ENCODE peak calls at places on chromosome 7, in eight cellular contexts. One of them, this sample, is unnamed.

GRCh38 chr7:84904561-84904960 is 282.3 kb downstream of the SEMA3D start:
- DNase-seq in thoracic aorta: no peak
- DNase-seq in Panc1: no peak
- DNase-seq in pancreas: no peak
- DNase-seq in neural progenitor cell: no peak
- DNase-seq in A549: no peak
- DNase-seq in testis: no peak
- DNase-seq in heart left ventricle: no peak
- DNase-seq in this sample: no peak

GRCh38 chr7:22667562-22668239 is 59.3 kb upstream of the IL6 start:
- DNase-seq in thoracic aorta: no peak
- DNase-seq in Panc1: peak; percentile 98
- DNase-seq in pancreas: no peak
- DNase-seq in neural progenitor cell: no peak
- DNase-seq in A549: peak; percentile 68
- DNase-seq in testis: no peak
- DNase-seq in heart left ventricle: no peak
- DNase-seq in this sample: no peak

GRCh38 chr7:92161271-92161670 is 17.7 kb downstream of the LRRD1 start:
- DNase-seq in thoracic aorta: no peak
- DNase-seq in Panc1: no peak
- DNase-seq in pancreas: no peak
- DNase-seq in neural progenitor cell: no peak
- DNase-seq in A549: no peak
- DNase-seq in testis: no peak
- DNase-seq in heart left ventricle: no peak
- DNase-seq in this sample: no peak

GRCh38 chr7:140060788-140061606 is 1.8 kb downstream of the PARP12 start:
- DNase-seq in thoracic aorta: no peak
- DNase-seq in Panc1: no peak
- DNase-seq in pancreas: peak; percentile 71
- DNase-seq in neural progenitor cell: no peak
- DNase-seq in A549: no peak
- DNase-seq in testis: peak; percentile 59
- DNase-seq in heart left ventricle: peak; percentile 83
- DNase-seq in this sample: no peak

GRCh38 chr7:143934526-143935340 is at the start of gene OR2F2:
- DNase-seq in thoracic aorta: no peak
- DNase-seq in Panc1: no peak
- DNase-seq in pancreas: no peak
- DNase-seq in neural progenitor cell: no peak
- DNase-seq in A549: no peak
- DNase-seq in testis: no peak
- DNase-seq in heart left ventricle: no peak
- DNase-seq in this sample: no peak

GRCh38 chr7:138663741-138664710 is 37.1 kb downstream of the SVOPL start:
- DNase-seq in thoracic aorta: no peak
- DNase-seq in Panc1: no peak
- DNase-seq in pancreas: no peak
- DNase-seq in neural progenitor cell: peak; percentile 76
- DNase-seq in A549: no peak
- DNase-seq in testis: no peak
- DNase-seq in heart left ventricle: no peak
- DNase-seq in this sample: no peak

GRCh38 chr7:130912910-130913720 is 179.1 kb upstream of the KLF14 start:
- DNase-seq in thoracic aorta: peak; percentile 80
- DNase-seq in Panc1: peak; percentile 100
- DNase-seq in pancreas: no peak
- DNase-seq in neural progenitor cell: peak; percentile 41
- DNase-seq in A549: peak; percentile 91
- DNase-seq in testis: no peak
- DNase-seq in heart left ventricle: peak; percentile 53
- DNase-seq in this sample: peak; percentile 57

GRCh38 chr7:93622036-93622714 is 47.7 kb upstream of the CALCR start:
- DNase-seq in thoracic aorta: no peak
- DNase-seq in Panc1: no peak
- DNase-seq in pancreas: no peak
- DNase-seq in neural progenitor cell: peak; percentile 57
- DNase-seq in A549: peak; percentile 66
- DNase-seq in testis: peak; percentile 16
- DNase-seq in heart left ventricle: no peak
- DNase-seq in this sample: no peak

GRCh38 chr7:10677211-10677610 is 296.5 kb upstream of the PHF14 start:
- DNase-seq in thoracic aorta: no peak
- DNase-seq in Panc1: no peak
- DNase-seq in pancreas: no peak
- DNase-seq in neural progenitor cell: no peak
- DNase-seq in A549: no peak
- DNase-seq in testis: no peak
- DNase-seq in heart left ventricle: no peak
- DNase-seq in this sample: no peak

GRCh38 chr7:135759537-135759936 is 10.9 kb upstream of the FAM180A start:
- DNase-seq in thoracic aorta: no peak
- DNase-seq in Panc1: no peak
- DNase-seq in pancreas: no peak
- DNase-seq in neural progenitor cell: no peak
- DNase-seq in A549: no peak
- DNase-seq in testis: no peak
- DNase-seq in heart left ventricle: no peak
- DNase-seq in this sample: no peak

GRCh38 chr7:22758576-22758975 is 31.6 kb downstream of the IL6 start:
- DNase-seq in thoracic aorta: no peak
- DNase-seq in Panc1: no peak
- DNase-seq in pancreas: no peak
- DNase-seq in neural progenitor cell: no peak
- DNase-seq in A549: no peak
- DNase-seq in testis: no peak
- DNase-seq in heart left ventricle: no peak
- DNase-seq in this sample: no peak

GRCh38 chr7:50667338-50667737 is 102.1 kb upstream of the DDC start:
- DNase-seq in thoracic aorta: no peak
- DNase-seq in Panc1: no peak
- DNase-seq in pancreas: peak; percentile 75
- DNase-seq in neural progenitor cell: no peak
- DNase-seq in A549: no peak
- DNase-seq in testis: no peak
- DNase-seq in heart left ventricle: no peak
- DNase-seq in this sample: no peak

GRCh38 chr7:153835104-153835503 is 217.1 kb upstream of the DPP6 start:
- DNase-seq in thoracic aorta: no peak
- DNase-seq in Panc1: no peak
- DNase-seq in pancreas: no peak
- DNase-seq in neural progenitor cell: no peak
- DNase-seq in A549: no peak
- DNase-seq in testis: no peak
- DNase-seq in heart left ventricle: no peak
- DNase-seq in this sample: no peak
- H3K4me3 ChIP-seq in thoracic aorta: no peak overlapping the region
- H3K4me3 ChIP-seq in Panc1: no peak overlapping the region
- H3K4me3 ChIP-seq in pancreas: no peak overlapping the region
- H3K4me3 ChIP-seq in neural progenitor cell: no peak overlapping the region
- H3K4me3 ChIP-seq in A549: no peak overlapping the region
- H3K4me3 ChIP-seq in testis: no peak overlapping the region
- H3K4me3 ChIP-seq in heart left ventricle: no peak overlapping the region
- H3K4me3 ChIP-seq in this sample: no peak overlapping the region

GRCh38 chr7:151920533-151920932 is 35.7 kb upstream of the GALNTL5 start:
- DNase-seq in thoracic aorta: no peak
- DNase-seq in Panc1: no peak
- DNase-seq in pancreas: no peak
- DNase-seq in neural progenitor cell: no peak
- DNase-seq in A549: no peak
- DNase-seq in testis: no peak
- DNase-seq in heart left ventricle: no peak
- DNase-seq in this sample: no peak
- H3K27ac ChIP-seq in thoracic aorta: no peak overlapping the region
- H3K27ac ChIP-seq in Panc1: no peak overlapping the region
- H3K27ac ChIP-seq in pancreas: no peak overlapping the region
- H3K27ac ChIP-seq in neural progenitor cell: no peak overlapping the region
- H3K27ac ChIP-seq in A549: no peak overlapping the region
- H3K27ac ChIP-seq in testis: no peak overlapping the region
- H3K27ac ChIP-seq in heart left ventricle: no peak overlapping the region
- H3K27ac ChIP-seq in this sample: no peak overlapping the region

GRCh38 chr7:683526-684205 is 42.8 kb upstream of the DNAAF5 start:
- DNase-seq in thoracic aorta: no peak
- DNase-seq in Panc1: no peak
- DNase-seq in pancreas: no peak
- DNase-seq in neural progenitor cell: no peak
- DNase-seq in A549: no peak
- DNase-seq in testis: no peak
- DNase-seq in heart left ventricle: no peak
- DNase-seq in this sample: no peak

GRCh38 chr7:685540-685939 is 41.0 kb upstream of the DNAAF5 start:
- DNase-seq in thoracic aorta: no peak
- DNase-seq in Panc1: no peak
- DNase-seq in pancreas: no peak
- DNase-seq in neural progenitor cell: no peak
- DNase-seq in A549: no peak
- DNase-seq in testis: no peak
- DNase-seq in heart left ventricle: no peak
- DNase-seq in this sample: no peak

GRCh38 chr7:682810-683209 is 43.7 kb upstream of the DNAAF5 start:
- DNase-seq in thoracic aorta: no peak
- DNase-seq in Panc1: no peak
- DNase-seq in pancreas: no peak
- DNase-seq in neural progenitor cell: no peak
- DNase-seq in A549: no peak
- DNase-seq in testis: no peak
- DNase-seq in heart left ventricle: no peak
- DNase-seq in this sample: no peak

GRCh38 chr7:681551-682307 is 44.8 kb upstream of the DNAAF5 start:
- DNase-seq in thoracic aorta: no peak
- DNase-seq in Panc1: no peak
- DNase-seq in pancreas: no peak
- DNase-seq in neural progenitor cell: no peak
- DNase-seq in A549: no peak
- DNase-seq in testis: no peak
- DNase-seq in heart left ventricle: no peak
- DNase-seq in this sample: no peak

DNA sequence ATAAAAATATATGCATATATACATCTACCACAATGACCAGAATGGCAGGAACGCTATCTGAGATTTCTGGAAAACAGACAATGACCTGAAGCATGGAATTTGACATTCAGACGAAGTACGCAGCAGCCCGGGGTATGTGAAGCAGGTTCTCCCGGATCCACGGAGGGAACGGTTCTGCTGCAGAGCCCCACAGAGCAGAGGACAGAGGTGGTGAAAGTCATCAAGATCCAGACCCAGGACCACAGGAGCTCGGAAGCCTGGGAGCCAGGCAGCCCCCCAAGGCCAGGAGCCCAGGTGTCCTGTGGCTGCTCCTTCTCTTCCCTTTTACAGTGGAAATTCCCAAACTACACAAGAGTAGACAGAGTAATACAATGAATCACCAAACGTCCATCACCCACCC is 42.1 kb upstream of the DNAAF5 start:
- DNase-seq in thoracic aorta: no peak
- DNase-seq in Panc1: no peak
- DNase-seq in pancreas: no peak
- DNase-seq in neural progenitor cell: no peak
- DNase-seq in A549: no peak
- DNase-seq in testis: no peak
- DNase-seq in heart left ventricle: no peak
- DNase-seq in this sample: no peak
- H3K4me1 ChIP-seq in thoracic aorta: no peaks in the 10 kb centered on the region
- H3K4me1 ChIP-seq in Panc1: no peaks in the 10 kb centered on the region
- H3K4me1 ChIP-seq in pancreas: no peaks in the 10 kb centered on the region
- H3K4me1 ChIP-seq in neural progenitor cell: no peaks in the 10 kb centered on the region
- H3K4me1 ChIP-seq in A549: no peaks in the 10 kb centered on the region
- H3K4me1 ChIP-seq in testis: no peaks in the 10 kb centered on the region
- H3K4me1 ChIP-seq in heart left ventricle: no peaks in the 10 kb centered on the region
- H3K4me1 ChIP-seq in this sample: no peaks in the 10 kb centered on the region

GRCh38 chr7:65250216-65250615 is 123.4 kb upstream of the ZNF92 start:
- DNase-seq in thoracic aorta: no peak
- DNase-seq in Panc1: no peak
- DNase-seq in pancreas: no peak
- DNase-seq in neural progenitor cell: no peak
- DNase-seq in A549: no peak
- DNase-seq in testis: no peak
- DNase-seq in heart left ventricle: no peak
- DNase-seq in this sample: no peak
- H3K4me3 ChIP-seq in thoracic aorta: no peak overlapping the region
- H3K4me3 ChIP-seq in Panc1: no peak overlapping the region
- H3K4me3 ChIP-seq in pancreas: no peak overlapping the region
- H3K4me3 ChIP-seq in neural progenitor cell: no peak overlapping the region
- H3K4me3 ChIP-seq in A549: no peak overlapping the region
- H3K4me3 ChIP-seq in testis: no peak overlapping the region
- H3K4me3 ChIP-seq in heart left ventricle: no peak overlapping the region
- H3K4me3 ChIP-seq in this sample: no peak overlapping the region

DNA sequence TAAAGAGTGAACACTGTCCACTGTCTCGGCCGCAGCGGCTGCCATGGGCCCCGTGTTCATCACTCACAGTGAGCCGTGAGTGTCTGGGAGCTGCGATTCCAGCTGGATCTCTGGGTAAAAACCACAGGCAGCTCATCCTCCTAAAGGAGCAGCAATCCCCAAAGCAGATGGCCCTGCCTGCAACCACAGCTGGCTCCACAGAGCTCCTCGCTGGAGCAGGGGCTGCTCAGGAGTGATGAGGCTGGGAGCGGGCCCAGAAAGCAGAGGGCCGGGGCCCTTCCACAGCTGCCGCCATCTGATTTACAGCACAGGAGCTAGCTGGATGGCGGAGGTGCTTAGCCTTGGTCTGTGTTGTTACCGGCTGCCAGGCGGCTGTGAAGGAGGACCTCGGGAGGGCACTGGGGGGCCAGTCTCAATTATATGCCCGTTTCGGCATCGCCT is 6.6 kb upstream of the TMEM184A start:
- DNase-seq in thoracic aorta: no peak
- DNase-seq in Panc1: no peak
- DNase-seq in pancreas: no peak
- DNase-seq in neural progenitor cell: no peak
- DNase-seq in A549: no peak
- DNase-seq in testis: no peak
- DNase-seq in heart left ventricle: no peak
- DNase-seq in this sample: no peak
- H3K27ac ChIP-seq in thoracic aorta: no peak overlapping the region
- H3K27ac ChIP-seq in Panc1: no peak overlapping the region
- H3K27ac ChIP-seq in pancreas: no peak overlapping the region
- H3K27ac ChIP-seq in neural progenitor cell: no peak overlapping the region
- H3K27ac ChIP-seq in A549: peak overlapping the region; percentile 18
- H3K27ac ChIP-seq in testis: no peak overlapping the region
- H3K27ac ChIP-seq in heart left ventricle: no peak overlapping the region
- H3K27ac ChIP-seq in this sample: no peak overlapping the region